ENCODE peak calls at places on chromosome 9, in five cellular contexts. X is mesendoderm, M is IMR-90, J is H1, P is mesenchymal stem cell. T is an unnamed sample.

GRCh38 chr9:27351438-27351837 is 54.5 kb upstream of the EQTN start:
- DNase-seq in X (no peak), M (no peak), J (no peak), P (peak), T (no peak)

GRCh38 chr9:94881023-94881422 is 154.5 kb downstream of the AOPEP start:
- DNase-seq in X (no peak), M (no peak), J (no peak), P (no peak), T (no peak)

GRCh38 chr9:34675048-34675714 is 12.7 kb upstream of the CCL27 start:
- DNase-seq in X (peak), M (peak), J (no peak), P (peak), T (peak)

GRCh38 chr9:116141864-116142561 is 11.6 kb upstream of the PAPPA start:
- DNase-seq in X (no peak), M (no peak), J (no peak), P (no peak), T (no peak)

GRCh38 chr9:34089311-34089710 is 37.2 kb downstream of the DCAF12 start:
- DNase-seq in X (no peak), M (no peak), J (no peak), P (no peak), T (no peak)

GRCh38 chr9:78601957-78602565 is 305.1 kb downstream of the PSAT1 start:
- DNase-seq in X (peak), M (peak), J (no peak), P (peak), T (peak)

GRCh38 chr9:35728041-35728971 is 3.7 kb downstream of the TLN1 start:
- DNase-seq in X (peak), M (peak), J (no peak), P (peak), T (peak)

GRCh38 chr9:135085830-135086546 is 1.5 kb upstream of the OLFM1 start:
- DNase-seq in X (peak), M (peak), J (peak), P (peak), T (peak)

GRCh38 chr9:84315278-84315877 is 25.2 kb downstream of the SLC28A3 start:
- DNase-seq in X (peak), M (peak), J (peak), P (peak), T (peak)

GRCh38 chr9:122807271-122807900 is 7.5 kb downstream of the OR1K1 start:
- DNase-seq in X (no peak), M (peak), J (no peak), P (no peak), T (no peak)

GRCh38 chr9:92635760-92636159 is 34.2 kb downstream of the IPPK start:
- DNase-seq in X (no peak), M (no peak), J (no peak), P (no peak), T (no peak)

GRCh38 chr9:125820100-125820804 is 73.1 kb downstream of the PBX3 start:
- DNase-seq in X (peak), M (no peak), J (no peak), P (no peak), T (no peak)
- H3K4me3 ChIP-seq in X (no peak), M (no peak), J (no peak), P (no peak), T (no peak)

GRCh38 chr9:96417610-96418073 is 528 bp downstream of the ZNF367 start:
- DNase-seq in X (no peak), M (no peak), J (no peak), P (peak), T (peak)
- H2BK15ac ChIP-seq in X (no peak), M (no peak), J (no peak), P (no peak), T (no peak)

GRCh38 chr9:133980864-133981588 is 11.1 kb downstream of the VAV2 start:
- DNase-seq in X (no peak), M (no peak), J (no peak), P (no peak), T (no peak)

GRCh38 chr9:133979124-133979920 is 12.8 kb downstream of the VAV2 start:
- DNase-seq in X (no peak), M (peak), J (no peak), P (peak), T (no peak)

GRCh38 chr9:133978226-133979123 is 13.6 kb downstream of the VAV2 start:
- DNase-seq in X (no peak), M (no peak), J (no peak), P (no peak), T (no peak)

GRCh38 chr9:133981589-133981957 is 10.6 kb downstream of the VAV2 start:
- DNase-seq in X (no peak), M (no peak), J (no peak), P (no peak), T (no peak)

GRCh38 chr9:133979921-133980863 is 11.9 kb downstream of the VAV2 start:
- DNase-seq in X (no peak), M (no peak), J (no peak), P (no peak), T (no peak)
- H2BK5ac ChIP-seq in X (no peak), M (no peak), J (no peak), P (peak), T (no peak)

GRCh38 chr9:121363586-121363961 is 6.5 kb downstream of the STOM start:
- DNase-seq in X (no peak), M (no peak), J (no peak), P (no peak), T (no peak)

GRCh38 chr9:121358747-121359146 is 11.3 kb downstream of the STOM start:
- DNase-seq in X (no peak), M (no peak), J (no peak), P (peak), T (no peak)

GRCh38 chr9:121360975-121361374 is 9.1 kb downstream of the STOM start:
- DNase-seq in X (no peak), M (peak), J (no peak), P (peak), T (no peak)

GRCh38 chr9:121359358-121360294 is 10.4 kb downstream of the STOM start:
- DNase-seq in X (no peak), M (no peak), J (no peak), P (peak), T (no peak)

GRCh38 chr9:121362813-121363585 is 7.1 kb downstream of the STOM start:
- DNase-seq in X (no peak), M (peak), J (no peak), P (peak), T (no peak)
- H3K4me3 ChIP-seq in X (no peak), M (no peak), J (no peak), P (no peak), T (no peak)